ENCODE peak calls at places on chromosomes 11 and 22, in four cellular contexts. P is fibroblast of lung, T is hepatocyte, R is stomach. V is an unnamed sample.

GRCh38 chr11:122032317-122032716 is 83.7 kb downstream of the BLID start:
- DNase-seq in P (peak), T (no peak), R (no peak), V (no peak)

GRCh38 chr11:128022007-128022368 is 565.4 kb downstream of the ETS1 start:
- DNase-seq in P (peak), T (no peak), R (no peak), V (no peak)

GRCh38 chr11:76283190-76283589 is 76.9 kb upstream of the WNT11 start:
- DNase-seq in P (no peak), T (no peak), R (no peak), V (no peak)

GRCh38 chr11:2789791-2790580 is 90.2 kb upstream of the KCNQ1OT1 start:
- DNase-seq in P (no peak), T (no peak), R (peak), V (no peak)

GRCh38 chr11:118438314-118438931 is 2.1 kb downstream of the KMT2A start:
- DNase-seq in P (peak), T (peak), R (no peak), V (no peak)

GRCh38 chr11:78223320-78223954 is 34.7 kb downstream of the USP35 start:
- DNase-seq in P (no peak), T (no peak), R (no peak), V (no peak)

GRCh38 chr11:62555464-62556092 is 9.0 kb upstream of the AHNAK start:
- DNase-seq in P (peak), T (peak), R (no peak), V (no peak)

GRCh38 chr11:74444173-74444832 is 23.0 kb downstream of the KCNE3 start:
- DNase-seq in P (no peak), T (no peak), R (peak), V (no peak)

GRCh38 chr11:27783701-27784355 is 83.6 kb upstream of the BDNF start:
- DNase-seq in P (peak), T (no peak), R (no peak), V (no peak)

GRCh38 chr11:64864473-64865285 is 13.7 kb downstream of the EHD1 start:
- DNase-seq in P (peak), T (peak), R (no peak), V (no peak)

GRCh38 chr11:1120532-1121342 is 37.0 kb upstream of the MUC5AC start:
- DNase-seq in P (no peak), T (no peak), R (peak), V (no peak)

GRCh38 chr22:47210112-47210657 is 447.7 kb downstream of the TBC1D22A start:
- DNase-seq in P (no peak), T (no peak), R (peak), V (no peak)

GRCh38 chr11:96272542-96273306 is 70.3 kb downstream of the MAML2 start:
- DNase-seq in P (peak), T (peak), R (peak), V (no peak)

GRCh38 chr11:93236741-93237675 is 39.2 kb upstream of the SLC36A4 start:
- DNase-seq in P (peak), T (peak), R (no peak), V (no peak)

GRCh38 chr22:39311592-39312400 is 7.6 kb downstream of the RPL3 start:
- DNase-seq in P (no peak), T (no peak), R (no peak), V (no peak)

GRCh38 chr11:7089328-7090251 is 792 bp downstream of the RBMXL2 start:
- DNase-seq in P (no peak), T (no peak), R (no peak), V (no peak)

GRCh38 chr11:87645626-87646025 is 529.6 kb downstream of the RAB38 start:
- DNase-seq in P (no peak), T (no peak), R (no peak), V (no peak)

GRCh38 chr22:49997932-49998717 is 14.4 kb downstream of the IL17REL start:
- DNase-seq in P (no peak), T (no peak), R (no peak), V (no peak)

GRCh38 chr11:64220798-64221197 is 5.2 kb downstream of the TRPT1 start:
- DNase-seq in P (no peak), T (peak), R (no peak), V (no peak)

GRCh38 chr22:47092896-47093311 is 330.5 kb downstream of the TBC1D22A start:
- DNase-seq in P (peak), T (no peak), R (no peak), V (peak)

DNA sequence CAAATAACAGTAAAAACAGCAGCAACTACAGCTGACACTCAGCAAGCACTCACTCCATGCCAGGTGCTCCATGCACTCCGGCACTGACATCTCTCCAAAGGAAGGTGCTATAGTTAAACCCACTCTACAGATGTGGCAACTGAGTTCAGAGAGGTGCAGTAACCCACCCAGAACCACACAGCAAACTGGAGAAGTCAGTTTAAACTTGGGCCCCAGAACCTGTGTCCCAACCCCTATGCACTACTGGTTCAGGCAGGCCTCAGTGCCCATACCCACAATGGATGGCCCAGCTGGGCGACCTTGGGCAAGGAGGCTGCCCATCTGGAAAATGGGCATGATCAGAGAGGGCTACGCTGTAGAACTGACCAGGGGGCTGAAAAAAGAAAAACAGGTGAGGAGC is 26.4 kb upstream of the TCF20 start:
- DNase-seq in P (no peak), T (no peak), R (no peak), V (no peak)
- H3K27ac ChIP-seq in P (no peak), T (no peak), R (no peak), V (no peak)

GRCh38 chr11:110077866-110078325 is 15.3 kb upstream of the ZC3H12C start:
- DNase-seq in P (peak), T (peak), R (no peak), V (peak)
- H3K27ac ChIP-seq in P (no peak), T (peak), R (no peak), V (peak)

DNA sequence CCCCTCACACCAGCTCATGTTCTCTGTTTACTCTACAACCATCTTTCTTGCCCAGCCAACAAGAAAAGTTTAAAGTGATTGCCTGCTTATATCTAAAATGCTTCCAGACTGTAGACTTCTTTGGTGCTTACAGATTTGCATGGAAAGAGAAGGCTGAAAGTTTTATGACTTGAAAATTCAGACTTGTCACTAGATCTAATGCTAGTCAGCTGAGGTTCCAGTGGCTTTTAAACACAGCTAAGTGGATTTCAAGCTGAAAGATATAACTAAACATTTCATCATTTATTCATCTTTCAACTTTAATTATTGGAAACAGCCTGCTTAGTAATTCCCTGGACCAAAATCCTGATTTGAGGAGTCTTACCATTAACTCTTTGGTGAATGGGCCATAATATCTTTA is 178.4 kb downstream of the NAV2 start:
- DNase-seq in P (no peak), T (no peak), R (no peak), V (no peak)
- H3K27ac ChIP-seq in P (no peak), T (no peak), R (no peak), V (no peak)

DNA sequence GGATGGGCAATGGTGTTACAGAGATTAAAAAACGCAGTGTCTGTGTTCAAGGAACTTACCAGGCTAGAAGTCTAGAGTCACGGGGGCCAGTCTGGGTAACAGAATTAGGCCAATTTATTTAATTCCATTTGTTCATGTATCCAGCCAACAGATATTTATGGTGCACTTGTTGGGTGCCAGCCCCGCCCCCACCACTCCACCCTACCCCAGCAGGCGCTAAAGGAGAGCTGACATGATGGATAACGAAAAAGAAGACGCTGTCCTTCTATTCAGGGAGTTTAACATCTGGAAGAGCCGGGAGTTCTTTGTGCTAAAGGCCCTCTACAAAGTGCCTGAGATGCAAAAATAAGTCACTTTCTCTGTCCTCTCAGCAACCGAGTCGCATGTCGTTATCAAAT is 1.1 kb upstream of the BMAL1 start:
- DNase-seq in P (no peak), T (no peak), R (no peak), V (no peak)
- H3K27ac ChIP-seq in P (no peak), T (peak), R (peak), V (peak)

GRCh38 chr11:131495417-131495816 is 125.0 kb downstream of the NTM start:
- DNase-seq in P (no peak), T (no peak), R (peak), V (peak)
- H3K27ac ChIP-seq in P (no peak), T (no peak), R (no peak), V (peak)

GRCh38 chr11:69079891-69080290 is 31.2 kb downstream of the TPCN2 start:
- DNase-seq in P (no peak), T (no peak), R (no peak), V (no peak)

GRCh38 chr11:69081180-69081579 is 32.4 kb downstream of the TPCN2 start:
- DNase-seq in P (no peak), T (no peak), R (no peak), V (no peak)

GRCh38 chr11:69078508-69078907 is 29.8 kb downstream of the TPCN2 start:
- DNase-seq in P (no peak), T (no peak), R (no peak), V (no peak)

GRCh38 chr11:69080361-69080973 is 31.7 kb downstream of the TPCN2 start:
- DNase-seq in P (peak), T (no peak), R (no peak), V (no peak)

GRCh38 chr11:69078930-69079607 is 30.3 kb downstream of the TPCN2 start:
- DNase-seq in P (no peak), T (no peak), R (no peak), V (no peak)
- H3K27ac ChIP-seq in P (no peak), T (no peak), R (no peak), V (no peak)

DNA sequence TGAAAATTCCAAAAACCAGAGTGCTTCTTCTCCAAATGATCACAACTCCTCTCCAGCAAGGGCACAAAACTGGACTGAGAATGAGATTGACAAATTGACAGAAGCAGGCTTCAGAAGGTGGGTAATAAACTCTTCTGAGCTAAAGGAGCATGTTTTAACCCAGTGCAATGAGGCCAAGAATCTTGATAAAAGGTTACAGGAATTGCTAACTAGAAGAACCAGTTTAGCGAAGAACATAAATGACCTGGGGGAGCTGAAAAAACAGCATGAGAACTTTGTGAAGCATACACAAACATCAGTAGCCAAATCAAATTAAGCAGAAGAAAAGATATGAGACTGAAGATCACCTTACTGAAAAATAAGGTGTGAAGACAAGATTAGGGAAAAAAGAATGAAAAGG is 15.5 kb downstream of the OR52M1 start:
- DNase-seq in P (no peak), T (peak), R (no peak), V (no peak)
- H3K27ac ChIP-seq in P (no peak), T (peak), R (no peak), V (no peak)

DNA sequence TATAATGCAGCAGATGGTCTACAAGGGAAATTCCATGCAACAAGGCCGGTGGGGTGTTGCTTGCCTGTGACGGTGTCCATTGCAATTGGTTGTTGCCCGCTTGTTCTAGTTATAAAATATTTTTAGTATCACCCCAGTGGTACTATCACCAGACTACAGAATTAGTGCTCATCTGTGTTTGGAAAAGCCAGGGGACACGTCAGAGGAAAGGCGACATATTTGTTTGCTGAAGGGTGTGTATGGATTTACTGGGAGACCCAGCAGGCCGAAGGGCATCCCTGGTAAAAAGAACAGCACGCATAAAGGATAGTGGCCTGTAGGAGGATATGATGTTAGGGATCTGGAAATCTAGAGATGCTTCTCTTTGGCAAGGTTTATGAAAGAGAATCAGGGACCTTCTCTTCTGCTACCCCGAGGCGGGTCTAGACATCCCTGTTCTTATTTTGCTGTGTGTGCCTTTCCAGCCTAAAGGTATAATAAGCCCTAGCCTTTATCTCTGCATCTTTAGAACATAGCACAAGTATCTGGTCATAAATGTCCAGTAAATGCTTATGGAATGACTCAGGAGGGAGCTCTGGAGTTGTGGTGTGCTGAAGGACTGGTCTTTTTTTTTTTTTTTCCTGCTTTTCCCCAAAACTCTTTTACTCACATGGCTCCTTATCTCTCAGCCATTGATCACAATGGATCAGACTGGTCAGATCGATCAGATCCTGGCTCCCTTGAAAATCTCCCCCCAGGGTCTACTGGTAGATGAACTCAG is 90.9 kb downstream of the LDLRAD3 start:
- DNase-seq in P (peak), T (peak), R (no peak), V (no peak)
- H3K27ac ChIP-seq in P (no peak), T (peak), R (no peak), V (no peak)